ENCODE peak calls at places on chromosome X, in nine cellular contexts. One of them, this sample, is unnamed.

GRCh38 chrX:78595901-78596502 is 63.1 kb downstream of the RTL3 start:
- DNase-seq in retinal pigment epithelial cell: no peak
- DNase-seq in esophagus muscularis mucosa: no peak
- DNase-seq in endothelial cell: peak; percentile 4
- DNase-seq in neural crest cell: peak; percentile 33
- DNase-seq in mucosa of descending colon: peak; percentile 28
- DNase-seq in cardiac muscle cell: peak; percentile 9
- DNase-seq in IMR-90: no peak
- DNase-seq in pancreas: no peak
- DNase-seq in this sample: no peak

GRCh38 chrX:12526296-12526695 is 264.9 kb upstream of the PRPS2 start:
- DNase-seq in esophagus muscularis mucosa: no peak
- DNase-seq in endothelial cell: no peak
- DNase-seq in IMR-90: no peak
- DNase-seq in retinal pigment epithelial cell: no peak
- DNase-seq in neural crest cell: no peak
- DNase-seq in pancreas: no peak
- DNase-seq in cardiac muscle cell: no peak
- DNase-seq in mucosa of descending colon: no peak
- DNase-seq in this sample: no peak

GRCh38 chrX:114599305-114599704 is 15.4 kb downstream of the HTR2C start:
- DNase-seq in cardiac muscle cell: no peak
- DNase-seq in mucosa of descending colon: no peak
- DNase-seq in retinal pigment epithelial cell: no peak
- DNase-seq in esophagus muscularis mucosa: no peak
- DNase-seq in neural crest cell: no peak
- DNase-seq in endothelial cell: no peak
- DNase-seq in pancreas: no peak
- DNase-seq in IMR-90: no peak
- DNase-seq in this sample: no peak

GRCh38 chrX:123339201-123339905 is 155.3 kb downstream of the GRIA3 start:
- DNase-seq in pancreas: no peak
- DNase-seq in cardiac muscle cell: no peak
- DNase-seq in endothelial cell: no peak
- DNase-seq in retinal pigment epithelial cell: no peak
- DNase-seq in esophagus muscularis mucosa: no peak
- DNase-seq in neural crest cell: no peak
- DNase-seq in mucosa of descending colon: no peak
- DNase-seq in IMR-90: no peak
- DNase-seq in this sample: no peak

GRCh38 chrX:53291596-53291995 is 10.2 kb upstream of the IQSEC2 start:
- DNase-seq in pancreas: no peak
- DNase-seq in retinal pigment epithelial cell: no peak
- DNase-seq in esophagus muscularis mucosa: no peak
- DNase-seq in cardiac muscle cell: no peak
- DNase-seq in mucosa of descending colon: no peak
- DNase-seq in IMR-90: no peak
- DNase-seq in endothelial cell: no peak
- DNase-seq in neural crest cell: no peak
- DNase-seq in this sample: no peak

GRCh38 chrX:23008431-23009099 is 8.8 kb downstream of the DDX53 start:
- DNase-seq in cardiac muscle cell: peak; percentile 58
- DNase-seq in IMR-90: peak; percentile 39
- DNase-seq in endothelial cell: no peak
- DNase-seq in retinal pigment epithelial cell: peak; percentile 19
- DNase-seq in mucosa of descending colon: no peak
- DNase-seq in neural crest cell: no peak
- DNase-seq in esophagus muscularis mucosa: no peak
- DNase-seq in pancreas: no peak
- DNase-seq in this sample: no peak

GRCh38 chrX:87583679-87584078 is 66.1 kb downstream of the KLHL4 start:
- DNase-seq in neural crest cell: peak; percentile 25
- DNase-seq in IMR-90: peak; percentile 10
- DNase-seq in cardiac muscle cell: peak; percentile 40
- DNase-seq in endothelial cell: peak; percentile 21
- DNase-seq in mucosa of descending colon: no peak
- DNase-seq in esophagus muscularis mucosa: no peak
- DNase-seq in pancreas: no peak
- DNase-seq in retinal pigment epithelial cell: no peak
- DNase-seq in this sample: no peak

GRCh38 chrX:112108145-112108544 is 25.6 kb upstream of the TRPC5 start:
- DNase-seq in endothelial cell: no peak
- DNase-seq in cardiac muscle cell: no peak
- DNase-seq in mucosa of descending colon: no peak
- DNase-seq in neural crest cell: no peak
- DNase-seq in esophagus muscularis mucosa: no peak
- DNase-seq in retinal pigment epithelial cell: no peak
- DNase-seq in pancreas: no peak
- DNase-seq in IMR-90: no peak
- DNase-seq in this sample: no peak

GRCh38 chrX:2819345-2820130 is 9.2 kb upstream of the GYG2 start:
- DNase-seq in cardiac muscle cell: peak; percentile 33
- DNase-seq in esophagus muscularis mucosa: no peak
- DNase-seq in IMR-90: peak; percentile 39
- DNase-seq in endothelial cell: no peak
- DNase-seq in retinal pigment epithelial cell: no peak
- DNase-seq in neural crest cell: no peak
- DNase-seq in pancreas: no peak
- DNase-seq in mucosa of descending colon: peak; percentile 23
- DNase-seq in this sample: no peak

GRCh38 chrX:16466640-16467432 is 183.1 kb upstream of the S100G start:
- DNase-seq in IMR-90: peak; percentile 68
- DNase-seq in endothelial cell: no peak
- DNase-seq in pancreas: no peak
- DNase-seq in retinal pigment epithelial cell: no peak
- DNase-seq in neural crest cell: no peak
- DNase-seq in esophagus muscularis mucosa: no peak
- DNase-seq in cardiac muscle cell: no peak
- DNase-seq in mucosa of descending colon: no peak
- DNase-seq in this sample: no peak

GRCh38 chrX:130321550-130321949 is 18.2 kb upstream of the SLC25A14 start:
- DNase-seq in IMR-90: no peak
- DNase-seq in endothelial cell: no peak
- DNase-seq in cardiac muscle cell: no peak
- DNase-seq in mucosa of descending colon: no peak
- DNase-seq in pancreas: no peak
- DNase-seq in neural crest cell: no peak
- DNase-seq in esophagus muscularis mucosa: no peak
- DNase-seq in retinal pigment epithelial cell: no peak
- DNase-seq in this sample: no peak

GRCh38 chrX:130933358-130933757 is 30.3 kb upstream of the ENOX2 start:
- DNase-seq in mucosa of descending colon: no peak
- DNase-seq in neural crest cell: no peak
- DNase-seq in endothelial cell: no peak
- DNase-seq in retinal pigment epithelial cell: no peak
- DNase-seq in cardiac muscle cell: no peak
- DNase-seq in pancreas: no peak
- DNase-seq in esophagus muscularis mucosa: no peak
- DNase-seq in IMR-90: no peak
- DNase-seq in this sample: no peak

GRCh38 chrX:109959356-109959871 is 43.5 kb upstream of the TMEM164 start:
- DNase-seq in cardiac muscle cell: no peak
- DNase-seq in mucosa of descending colon: no peak
- DNase-seq in endothelial cell: no peak
- DNase-seq in IMR-90: no peak
- DNase-seq in pancreas: no peak
- DNase-seq in neural crest cell: no peak
- DNase-seq in esophagus muscularis mucosa: no peak
- DNase-seq in retinal pigment epithelial cell: no peak
- DNase-seq in this sample: no peak

GRCh38 chrX:30822719-30823118 is 66.3 kb downstream of the TAB3 start:
- DNase-seq in endothelial cell: no peak
- DNase-seq in IMR-90: no peak
- DNase-seq in esophagus muscularis mucosa: no peak
- DNase-seq in pancreas: no peak
- DNase-seq in neural crest cell: no peak
- DNase-seq in retinal pigment epithelial cell: no peak
- DNase-seq in mucosa of descending colon: no peak
- DNase-seq in cardiac muscle cell: no peak
- DNase-seq in this sample: no peak

GRCh38 chrX:119606508-119607389 is 525 bp upstream of the NKRF start:
- DNase-seq in pancreas: no peak
- DNase-seq in retinal pigment epithelial cell: no peak
- DNase-seq in mucosa of descending colon: peak; percentile 12
- DNase-seq in endothelial cell: no peak
- DNase-seq in IMR-90: peak; percentile 49
- DNase-seq in neural crest cell: no peak
- DNase-seq in cardiac muscle cell: no peak
- DNase-seq in esophagus muscularis mucosa: no peak
- DNase-seq in this sample: no peak

GRCh38 chrX:103722505-103722904 is 11.8 kb downstream of the TMEM31 start:
- DNase-seq in retinal pigment epithelial cell: no peak
- DNase-seq in IMR-90: peak; percentile 46
- DNase-seq in mucosa of descending colon: no peak
- DNase-seq in esophagus muscularis mucosa: no peak
- DNase-seq in cardiac muscle cell: no peak
- DNase-seq in pancreas: no peak
- DNase-seq in neural crest cell: no peak
- DNase-seq in endothelial cell: no peak
- DNase-seq in this sample: no peak

GRCh38 chrX:38500886-38501285 is 60.5 kb upstream of the TSPAN7 start:
- DNase-seq in mucosa of descending colon: no peak
- DNase-seq in retinal pigment epithelial cell: no peak
- DNase-seq in IMR-90: no peak
- DNase-seq in cardiac muscle cell: no peak
- DNase-seq in neural crest cell: no peak
- DNase-seq in esophagus muscularis mucosa: no peak
- DNase-seq in endothelial cell: no peak
- DNase-seq in pancreas: no peak
- DNase-seq in this sample: no peak

GRCh38 chrX:40171513-40172168 is 73.9 kb upstream of the BCOR start:
- DNase-seq in IMR-90: no peak
- DNase-seq in cardiac muscle cell: peak; percentile 63
- DNase-seq in pancreas: peak; percentile 69
- DNase-seq in mucosa of descending colon: peak; percentile 29
- DNase-seq in endothelial cell: peak; percentile 21
- DNase-seq in neural crest cell: no peak
- DNase-seq in esophagus muscularis mucosa: no peak
- DNase-seq in retinal pigment epithelial cell: no peak
- DNase-seq in this sample: peak; percentile 91

GRCh38 chrX:103716967-103717366 is 6.3 kb downstream of the TMEM31 start:
- DNase-seq in retinal pigment epithelial cell: peak; percentile 40
- DNase-seq in esophagus muscularis mucosa: no peak
- DNase-seq in pancreas: no peak
- DNase-seq in IMR-90: peak; percentile 89
- DNase-seq in endothelial cell: no peak
- DNase-seq in cardiac muscle cell: no peak
- DNase-seq in mucosa of descending colon: peak; percentile 21
- DNase-seq in neural crest cell: no peak
- DNase-seq in this sample: no peak

GRCh38 chrX:39682778-39683177 is 415.0 kb downstream of the BCOR start:
- DNase-seq in retinal pigment epithelial cell: no peak
- DNase-seq in pancreas: no peak
- DNase-seq in IMR-90: no peak
- DNase-seq in endothelial cell: no peak
- DNase-seq in mucosa of descending colon: no peak
- DNase-seq in cardiac muscle cell: no peak
- DNase-seq in esophagus muscularis mucosa: no peak
- DNase-seq in neural crest cell: no peak
- DNase-seq in this sample: no peak

GRCh38 chrX:116272328-116272727 is 101.8 kb downstream of the AGTR2 start:
- DNase-seq in endothelial cell: no peak
- DNase-seq in pancreas: no peak
- DNase-seq in IMR-90: peak; percentile 69
- DNase-seq in cardiac muscle cell: no peak
- DNase-seq in neural crest cell: no peak
- DNase-seq in retinal pigment epithelial cell: peak; percentile 86
- DNase-seq in esophagus muscularis mucosa: no peak
- DNase-seq in mucosa of descending colon: peak; percentile 6
- DNase-seq in this sample: no peak

GRCh38 chrX:103685396-103685795 is 1.1 kb downstream of the MORF4L2 start:
- DNase-seq in esophagus muscularis mucosa: no peak
- DNase-seq in neural crest cell: no peak
- DNase-seq in cardiac muscle cell: no peak
- DNase-seq in IMR-90: no peak
- DNase-seq in endothelial cell: no peak
- DNase-seq in retinal pigment epithelial cell: no peak
- DNase-seq in mucosa of descending colon: peak; percentile 3
- DNase-seq in pancreas: no peak
- DNase-seq in this sample: no peak

GRCh38 chrX:71815906-71816156 is 52.7 kb downstream of the CXorf49B start:
- DNase-seq in mucosa of descending colon: no peak
- DNase-seq in cardiac muscle cell: no peak
- DNase-seq in esophagus muscularis mucosa: no peak
- DNase-seq in endothelial cell: no peak
- DNase-seq in retinal pigment epithelial cell: no peak
- DNase-seq in IMR-90: no peak
- DNase-seq in neural crest cell: no peak
- DNase-seq in pancreas: peak; percentile 39
- DNase-seq in this sample: peak; percentile 40

GRCh38 chrX:106959897-106960296 is 39.7 kb downstream of the CLDN2 start:
- DNase-seq in neural crest cell: no peak
- DNase-seq in pancreas: no peak
- DNase-seq in endothelial cell: no peak
- DNase-seq in esophagus muscularis mucosa: no peak
- DNase-seq in mucosa of descending colon: peak; percentile 11
- DNase-seq in cardiac muscle cell: peak; percentile 66
- DNase-seq in retinal pigment epithelial cell: no peak
- DNase-seq in IMR-90: peak; percentile 33
- DNase-seq in this sample: no peak
- TF ChIP-seq CTCF in neural crest cell: peak; percentile 46
- TF ChIP-seq CTCF in pancreas: peak; percentile 13
- TF ChIP-seq CTCF in endothelial cell: no peak
- TF ChIP-seq CTCF in esophagus muscularis mucosa: no peak
- TF ChIP-seq CTCF in mucosa of descending colon: no peak
- TF ChIP-seq CTCF in cardiac muscle cell: peak; percentile 39
- TF ChIP-seq CTCF in retinal pigment epithelial cell: peak; percentile 47
- TF ChIP-seq CTCF in IMR-90: peak; percentile 41
- TF ChIP-seq CTCF in this sample: peak; percentile 71

GRCh38 chrX:7088968-7089615 is 58.4 kb upstream of the STS start:
- DNase-seq in pancreas: no peak
- DNase-seq in retinal pigment epithelial cell: no peak
- DNase-seq in endothelial cell: no peak
- DNase-seq in cardiac muscle cell: peak; percentile 19
- DNase-seq in mucosa of descending colon: no peak
- DNase-seq in IMR-90: no peak
- DNase-seq in esophagus muscularis mucosa: no peak
- DNase-seq in neural crest cell: no peak
- DNase-seq in this sample: no peak
- TF ChIP-seq CTCF in pancreas: no peak
- TF ChIP-seq CTCF in retinal pigment epithelial cell: peak; percentile 31
- TF ChIP-seq CTCF in endothelial cell: no peak
- TF ChIP-seq CTCF in cardiac muscle cell: no peak
- TF ChIP-seq CTCF in mucosa of descending colon: no peak
- TF ChIP-seq CTCF in IMR-90: no peak
- TF ChIP-seq CTCF in esophagus muscularis mucosa: no peak
- TF ChIP-seq CTCF in neural crest cell: no peak
- TF ChIP-seq CTCF in this sample: peak; percentile 40

GRCh38 chrX:34893741-34894140 is 48.9 kb upstream of the FAM47B start:
- DNase-seq in retinal pigment epithelial cell: no peak
- DNase-seq in IMR-90: peak; percentile 16
- DNase-seq in mucosa of descending colon: no peak
- DNase-seq in pancreas: no peak
- DNase-seq in endothelial cell: no peak
- DNase-seq in cardiac muscle cell: peak; percentile 25
- DNase-seq in neural crest cell: no peak
- DNase-seq in esophagus muscularis mucosa: no peak
- DNase-seq in this sample: no peak
- TF ChIP-seq CTCF in retinal pigment epithelial cell: peak; percentile 41
- TF ChIP-seq CTCF in IMR-90: peak; percentile 46
- TF ChIP-seq CTCF in mucosa of descending colon: no peak
- TF ChIP-seq CTCF in pancreas: peak; percentile 11
- TF ChIP-seq CTCF in endothelial cell: no peak
- TF ChIP-seq CTCF in cardiac muscle cell: peak; percentile 32
- TF ChIP-seq CTCF in neural crest cell: peak; percentile 60
- TF ChIP-seq CTCF in esophagus muscularis mucosa: no peak
- TF ChIP-seq CTCF in this sample: peak; percentile 84

GRCh38 chrX:148573119-148573518 is 72.7 kb downstream of the AFF2 start:
- DNase-seq in IMR-90: no peak
- DNase-seq in endothelial cell: no peak
- DNase-seq in neural crest cell: no peak
- DNase-seq in pancreas: no peak
- DNase-seq in retinal pigment epithelial cell: no peak
- DNase-seq in cardiac muscle cell: peak; percentile 5
- DNase-seq in mucosa of descending colon: no peak
- DNase-seq in esophagus muscularis mucosa: no peak
- DNase-seq in this sample: no peak
- TF ChIP-seq CTCF in IMR-90: no peak
- TF ChIP-seq CTCF in endothelial cell: no peak
- TF ChIP-seq CTCF in neural crest cell: no peak
- TF ChIP-seq CTCF in pancreas: no peak
- TF ChIP-seq CTCF in retinal pigment epithelial cell: no peak
- TF ChIP-seq CTCF in cardiac muscle cell: no peak
- TF ChIP-seq CTCF in mucosa of descending colon: no peak
- TF ChIP-seq CTCF in esophagus muscularis mucosa: no peak
- TF ChIP-seq CTCF in this sample: peak; percentile 10